ENCODE peak calls at places on chromosome 5, in ten cellular contexts. O is heart left ventricle, E is left ventricle myocardium inferior, Q is lower lobe of right lung, J is tibial nerve, X is epithelial cell of proximal tubule, U is DND-41, F is colonic mucosa, I is AG09319, A is transverse colon. R is an unnamed sample.

GRCh38 chr5:75510836-75511434 is 494 bp downstream of the CERT1 start:
- DNase-seq in A (peak), Q (peak), E (peak), I (no peak), J (no peak), X (no peak), U (peak), F (peak), O (peak), R (peak)

GRCh38 chr5:5523066-5523505 is 100.6 kb downstream of the ICE1 start:
- DNase-seq in A (no peak), E (no peak), F (no peak), X (no peak), J (no peak), I (no peak), O (no peak), U (peak), Q (no peak), R (no peak)

GRCh38 chr5:132150565-132150964 is 77.0 kb downstream of the CSF2 start:
- DNase-seq in Q (no peak), O (no peak), X (no peak), I (no peak), J (no peak), U (no peak), F (no peak), E (no peak), A (no peak), R (no peak)

GRCh38 chr5:65103674-65104035 is 334.9 kb downstream of the CWC27 start:
- DNase-seq in E (no peak), U (no peak), F (no peak), Q (no peak), A (no peak), I (no peak), O (no peak), X (no peak), J (no peak), R (no peak)

GRCh38 chr5:173499471-173500212 is 116.8 kb downstream of the BOD1 start:
- DNase-seq in X (no peak), E (peak), A (no peak), J (peak), U (no peak), F (no peak), I (no peak), Q (no peak), O (no peak), R (no peak)

GRCh38 chr5:55691265-55692105 is 20.6 kb downstream of the SLC38A9 start:
- DNase-seq in E (no peak), J (no peak), U (no peak), A (no peak), Q (no peak), O (no peak), I (no peak), F (no peak), X (no peak), R (no peak)

GRCh38 chr5:37889612-37890317 is 49.9 kb upstream of the GDNF start:
- DNase-seq in F (no peak), Q (no peak), I (peak), J (no peak), A (no peak), E (no peak), U (no peak), O (no peak), X (peak), R (no peak)

GRCh38 chr5:95823738-95824609 is 1.4 kb upstream of the GLRX start:
- DNase-seq in I (peak), U (peak), J (peak), F (peak), A (peak), Q (peak), O (peak), X (peak), E (peak), R (peak)

GRCh38 chr5:89769975-89770374 is 639.6 kb downstream of the CETN3 start:
- DNase-seq in I (no peak), Q (no peak), O (no peak), A (no peak), F (no peak), U (no peak), X (no peak), J (no peak), E (no peak), R (no peak)

GRCh38 chr5:147177125-147177840 is 57.5 kb upstream of the STK32A start:
- DNase-seq in O (no peak), A (no peak), X (peak), E (no peak), J (no peak), Q (no peak), I (no peak), F (no peak), U (no peak), R (no peak)

GRCh38 chr5:139745800-139746690 is 49.6 kb upstream of the PSD2 start:
- DNase-seq in I (no peak), A (peak), O (peak), E (peak), U (no peak), X (no peak), F (peak), J (peak), Q (peak), R (peak)

GRCh38 chr5:145937432-145938250 is 1.3 kb downstream of the SH3RF2 start:
- DNase-seq in X (peak), A (peak), F (peak), J (no peak), E (no peak), O (no peak), Q (no peak), U (no peak), I (no peak), R (peak)

GRCh38 chr5:77218263-77218662 is 7.8 kb downstream of the PDE8B start:
- DNase-seq in Q (no peak), I (no peak), U (no peak), O (no peak), F (no peak), A (no peak), J (no peak), X (no peak), E (no peak), R (no peak)

GRCh38 chr5:150140830-150141229 is 14.8 kb downstream of the PDGFRB start:
- DNase-seq in I (no peak), Q (no peak), E (peak), X (no peak), O (peak), A (no peak), U (no peak), F (no peak), J (no peak), R (no peak)

GRCh38 chr5:100518377-100518776 is 16.8 kb upstream of the FAM174A start:
- DNase-seq in Q (no peak), O (no peak), E (no peak), F (no peak), I (no peak), U (no peak), X (no peak), J (no peak), A (no peak), R (no peak)

GRCh38 chr5:119896851-119897536 is 267.6 kb downstream of the FAM170A start:
- DNase-seq in I (no peak), X (no peak), U (no peak), Q (no peak), F (peak), J (no peak), E (no peak), O (no peak), A (no peak), R (no peak)

GRCh38 chr5:141637693-141638419 is 1.1 kb downstream of the RELL2 start:
- DNase-seq in J (no peak), A (peak), E (peak), Q (peak), O (peak), I (no peak), X (no peak), F (peak), U (peak), R (peak)

GRCh38 chr5:23631283-23632045 is 124.1 kb downstream of the PRDM9 start:
- DNase-seq in I (no peak), U (no peak), A (no peak), F (no peak), E (no peak), X (peak), Q (no peak), J (no peak), O (peak), R (peak)

GRCh38 chr5:172356527-172356926 is 73.0 kb upstream of the UBTD2 start:
- DNase-seq in U (no peak), I (no peak), O (no peak), A (no peak), Q (no peak), E (no peak), F (no peak), X (no peak), J (no peak), R (no peak)

GRCh38 chr5:180558232-180558631 is 33.1 kb downstream of the SCGB3A1 start:
- DNase-seq in J (no peak), E (no peak), A (no peak), I (no peak), O (no peak), U (no peak), Q (no peak), F (no peak), X (no peak), R (no peak)
- TF ChIP-seq CTCF in J (no peak), E (no peak), A (no peak), I (no peak), O (no peak), U (no peak), Q (no peak), F (no peak), X (no peak), R (no peak)

DNA sequence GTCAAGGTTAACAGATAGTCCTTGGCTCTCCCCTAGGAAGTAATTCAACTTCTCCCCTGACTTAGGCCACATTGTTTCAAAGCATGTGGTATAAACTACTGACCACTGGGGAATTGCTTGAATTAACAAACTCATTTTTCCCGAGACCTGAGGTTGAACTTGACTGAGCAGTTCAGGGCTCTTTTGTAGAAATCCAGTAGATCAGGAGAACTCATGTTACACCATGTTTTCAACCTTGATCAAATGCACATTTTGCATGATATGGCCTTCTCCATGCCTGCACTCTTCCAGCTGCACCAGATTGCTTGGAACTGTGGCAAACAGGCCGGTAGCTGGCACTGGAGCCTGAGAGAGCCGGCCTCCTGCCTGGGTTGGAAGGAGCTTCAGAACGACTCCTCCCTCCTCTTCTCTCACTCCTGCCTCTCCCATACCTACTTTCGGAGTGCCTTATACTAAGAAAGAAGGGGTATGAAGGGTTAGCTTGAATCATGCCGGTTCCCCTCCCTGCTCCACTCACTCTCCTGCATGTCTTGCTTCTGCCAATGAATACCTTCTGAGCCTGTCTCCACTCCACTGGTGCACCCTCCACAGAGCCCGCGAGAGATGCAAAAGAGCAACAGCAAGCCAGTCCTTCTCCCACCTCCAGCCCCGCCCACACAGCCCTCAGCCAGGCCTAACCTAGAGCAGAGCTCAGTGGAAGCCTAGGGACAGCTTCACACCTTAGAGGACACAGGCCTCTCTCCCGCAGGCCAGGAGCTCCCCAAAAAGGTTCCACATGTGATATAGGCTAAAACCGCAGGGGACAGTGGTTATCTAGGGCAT is 159.4 kb downstream of the MACROH2A1 start:
- DNase-seq in E (no peak), A (no peak), X (no peak), J (no peak), O (no peak), U (no peak), Q (no peak), I (peak), F (peak), R (no peak)
- TF ChIP-seq CTCF in E (no peak), A (no peak), X (no peak), J (no peak), O (no peak), U (no peak), Q (no peak), I (no peak), F (no peak), R (no peak)

GRCh38 chr5:103941554-103941953 is 379.0 kb upstream of the NUDT12 start:
- DNase-seq in I (no peak), J (no peak), F (no peak), E (no peak), A (no peak), X (no peak), U (no peak), Q (no peak), O (no peak), R (no peak)
- TF ChIP-seq CTCF in I (no peak), J (no peak), F (no peak), E (no peak), A (no peak), X (no peak), U (no peak), Q (no peak), O (no peak), R (no peak)

GRCh38 chr5:110040178-110040577 is 350.5 kb downstream of the MAN2A1 start:
- DNase-seq in X (no peak), F (no peak), Q (no peak), I (no peak), J (no peak), A (no peak), E (no peak), O (no peak), U (no peak), R (no peak)
- TF ChIP-seq CTCF in X (peak), F (no peak), Q (no peak), I (peak), J (no peak), A (no peak), E (no peak), O (no peak), U (peak), R (no peak)

GRCh38 chr5:142866563-142867275 is 96.5 kb downstream of the ARHGAP26 start:
- DNase-seq in O (no peak), J (no peak), X (no peak), Q (no peak), A (no peak), U (peak), E (no peak), F (peak), I (peak), R (peak)
- TF ChIP-seq CTCF in O (peak), J (peak), X (peak), Q (peak), A (peak), U (peak), E (peak), F (peak), I (peak), R (peak)

DNA sequence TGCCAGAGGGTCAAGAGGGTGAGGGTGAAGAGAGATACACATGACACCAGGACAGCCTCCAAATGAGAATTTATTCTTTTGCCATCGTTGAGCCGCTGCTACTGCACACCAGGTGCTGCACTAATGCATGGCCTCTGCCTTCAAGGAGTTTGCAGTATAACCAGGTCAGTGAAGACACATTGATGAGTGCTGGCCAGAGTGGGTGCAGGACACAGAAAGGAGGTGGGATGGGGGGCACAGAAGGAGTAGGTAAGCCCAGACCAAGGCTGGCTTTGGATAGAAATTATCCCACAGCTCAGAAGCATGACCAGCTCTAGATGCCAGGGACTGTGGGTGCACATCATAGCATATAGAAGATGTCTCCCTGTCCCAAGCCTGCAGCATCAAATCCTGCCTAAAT is 38.0 kb downstream of the FOXI1 start:
- DNase-seq in A (no peak), I (no peak), E (no peak), U (no peak), J (no peak), O (no peak), X (no peak), Q (no peak), F (no peak), R (no peak)
- TF ChIP-seq CTCF in A (no peak), I (no peak), E (no peak), U (no peak), J (no peak), O (no peak), X (no peak), Q (no peak), F (no peak), R (no peak)

GRCh38 chr5:1226839-1227238 is 1.7 kb downstream of the SLC6A18 start:
- DNase-seq in A (no peak), I (no peak), J (no peak), U (no peak), F (no peak), X (no peak), Q (no peak), E (no peak), O (no peak), R (no peak)

GRCh38 chr5:1229822-1230221 is 4.6 kb downstream of the SLC6A18 start:
- DNase-seq in U (peak), F (no peak), O (no peak), X (no peak), I (no peak), A (no peak), J (no peak), Q (no peak), E (no peak), R (no peak)

GRCh38 chr5:1227669-1228068 is 2.5 kb downstream of the SLC6A18 start:
- DNase-seq in F (no peak), A (no peak), J (no peak), U (no peak), Q (no peak), X (no peak), I (no peak), O (no peak), E (no peak), R (peak)

GRCh38 chr5:1226231-1226630 is 1.1 kb downstream of the SLC6A18 start:
- DNase-seq in Q (no peak), U (no peak), J (no peak), F (no peak), I (no peak), A (no peak), O (no peak), E (no peak), X (no peak), R (no peak)

DNA sequence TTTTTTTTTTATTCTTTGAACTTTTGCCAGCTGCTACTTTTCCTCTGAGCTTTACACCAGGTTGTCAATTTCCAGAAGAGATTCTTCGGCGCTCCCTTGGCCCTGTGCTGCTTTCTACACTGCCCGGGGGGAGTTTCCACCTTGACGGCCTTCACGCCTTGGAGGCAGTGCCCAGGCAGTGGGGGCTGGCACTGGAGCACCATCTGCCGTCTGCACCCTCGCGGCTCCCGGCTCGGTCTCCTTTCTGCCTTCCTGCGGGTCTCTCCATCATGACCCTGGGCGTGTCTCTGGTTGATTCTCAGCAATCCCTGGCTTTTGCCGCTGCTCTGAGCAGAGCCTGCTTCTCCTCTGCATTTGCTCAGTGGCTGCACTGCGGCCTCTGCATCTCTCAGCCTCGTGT is 2.9 kb downstream of the SLC6A18 start:
- DNase-seq in J (no peak), U (no peak), O (no peak), X (no peak), I (no peak), A (no peak), Q (no peak), F (no peak), E (no peak), R (no peak)
- TF ChIP-seq CTCF in J (no peak), U (no peak), O (no peak), X (no peak), I (no peak), A (no peak), Q (no peak), F (no peak), E (no peak), R (no peak)

R was measured in Calu3.